ENCODE peak calls at places on chromosomes 13 and 19, in five cellular contexts. E is AG04450, B is astrocyte, S is heart right ventricle, P is lung. I is an unnamed sample.

GRCh38 chr19:15614507-15615379 is at the start of gene CYP4F8:
- DNase-seq in B (no peak), S (no peak), P (no peak), E (no peak), I (no peak)

GRCh38 chr19:54481326-54481930 is 8.3 kb upstream of the CDC42EP5 start:
- DNase-seq in P (no peak), S (peak; percentile 27), E (no peak), B (no peak), I (no peak)

GRCh38 chr19:40005670-40006272 is 8.9 kb downstream of the ZNF546 start:
- DNase-seq in B (no peak), S (peak; percentile 9), E (no peak), P (no peak), I (no peak)

GRCh38 chr13:44422755-44423643 is 49.4 kb downstream of the SERP2 start:
- DNase-seq in B (no peak), P (no peak), S (peak; percentile 72), E (no peak), I (no peak)

GRCh38 chr13:57632276-57633140 is 964 bp downstream of the PCDH17 start:
- DNase-seq in B (peak; percentile 36), S (peak; percentile 7), E (no peak), P (no peak), I (no peak)

GRCh38 chr19:40223135-40223822 is 3.2 kb downstream of the CCNP start:
- DNase-seq in B (no peak), P (no peak), S (no peak), E (no peak), I (no peak)

GRCh38 chr19:5480427-5480836 is 25.2 kb downstream of the ZNRF4 start:
- DNase-seq in P (no peak), S (no peak), B (no peak), E (no peak), I (no peak)

GRCh38 chr13:76667551-76667950 is 218.7 kb downstream of the KCTD12 start:
- DNase-seq in S (peak; percentile 32), P (no peak), B (peak; percentile 19), E (peak; percentile 29), I (no peak)

GRCh38 chr19:29119582-29119981 is 93.4 kb downstream of the UQCRFS1 start:
- DNase-seq in E (no peak), S (no peak), P (no peak), B (no peak), I (no peak)

GRCh38 chr19:53868892-53869804 is 1.5 kb downstream of the MYADM start:
- DNase-seq in B (peak; percentile 78), P (peak; percentile 93), E (peak; percentile 67), S (peak; percentile 91), I (no peak)

GRCh38 chr13:63393112-63393511 is 1977.5 kb upstream of the PCDH20 start:
- DNase-seq in S (no peak), E (no peak), P (no peak), B (no peak), I (no peak)

GRCh38 chr19:18574691-18575291 is 3.1 kb downstream of the UBA52 start:
- DNase-seq in S (no peak), E (no peak), B (no peak), P (no peak), I (no peak)

GRCh38 chr13:107964356-107964755 is 251.0 kb downstream of the LIG4 start:
- DNase-seq in P (no peak), E (no peak), B (no peak), S (no peak), I (no peak)

GRCh38 chr13:26498524-26499208 is 58.8 kb upstream of the WASF3 start:
- DNase-seq in B (peak; percentile 22), E (no peak), S (no peak), P (no peak), I (no peak)

GRCh38 chr13:43874512-43875092 is 4.9 kb downstream of the CCDC122 start:
- DNase-seq in P (no peak), B (no peak), E (no peak), S (no peak), I (no peak)

GRCh38 chr19:43638991-43639494 is 607 bp downstream of the CADM4 start:
- DNase-seq in B (no peak), S (no peak), E (no peak), P (no peak), I (no peak)

GRCh38 chr13:97119899-97120745 is 102.0 kb upstream of the MBNL2 start:
- DNase-seq in E (no peak), B (peak; percentile 58), S (no peak), P (no peak), I (no peak)

GRCh38 chr13:86446311-86446710 is 647.1 kb upstream of the SLITRK6 start:
- DNase-seq in B (peak; percentile 86), P (no peak), S (no peak), E (no peak), I (no peak)

DNA sequence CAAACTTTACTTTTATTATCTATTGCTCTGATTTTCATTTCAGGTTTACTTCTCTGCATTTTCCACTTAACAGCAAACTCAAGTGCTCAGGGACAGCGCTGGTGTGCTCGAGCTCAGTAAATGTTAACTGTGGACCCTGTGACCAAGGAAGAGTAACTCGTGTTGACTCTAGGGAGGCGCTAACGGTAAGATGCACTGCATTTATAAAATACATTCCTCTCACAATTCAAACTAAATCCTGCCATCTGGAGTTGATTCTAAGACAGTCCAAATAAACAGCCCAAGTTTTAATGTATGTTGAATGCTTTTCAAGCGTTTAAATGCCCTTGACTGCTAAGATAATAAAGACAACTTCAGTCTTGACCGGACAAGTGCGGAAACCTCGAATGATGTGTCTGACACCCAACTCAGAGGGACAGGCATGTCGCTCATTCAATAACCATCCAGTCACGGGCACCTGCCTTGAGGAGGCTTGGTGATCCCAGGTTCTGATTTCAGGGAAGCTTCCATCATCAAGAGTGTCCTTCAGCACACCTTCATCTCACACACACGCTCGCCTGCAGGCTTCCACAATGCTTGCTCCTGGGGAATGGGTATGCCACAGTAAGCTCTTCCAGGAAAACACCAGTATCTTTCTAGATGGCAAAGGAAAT is 93.1 kb downstream of the STK24 start:
- DNase-seq in B (no peak), S (no peak), P (no peak), E (no peak), I (no peak)
- H3K27ac ChIP-seq in B (peak overlapping the region; percentile 95), S (peak overlapping the region; percentile 66), P (peak overlapping the region; percentile 86), E (peak overlapping the region; percentile 92), I (peak overlapping the region; percentile 98)

GRCh38 chr19:1139126-1139525 is 34.9 kb downstream of the SBNO2 start:
- DNase-seq in P (no peak), S (no peak), B (no peak), E (no peak), I (no peak)
- H3K27ac ChIP-seq in P (no peak overlapping the region), S (no peak overlapping the region), B (no peak overlapping the region), E (no peak overlapping the region), I (no peak overlapping the region)

DNA sequence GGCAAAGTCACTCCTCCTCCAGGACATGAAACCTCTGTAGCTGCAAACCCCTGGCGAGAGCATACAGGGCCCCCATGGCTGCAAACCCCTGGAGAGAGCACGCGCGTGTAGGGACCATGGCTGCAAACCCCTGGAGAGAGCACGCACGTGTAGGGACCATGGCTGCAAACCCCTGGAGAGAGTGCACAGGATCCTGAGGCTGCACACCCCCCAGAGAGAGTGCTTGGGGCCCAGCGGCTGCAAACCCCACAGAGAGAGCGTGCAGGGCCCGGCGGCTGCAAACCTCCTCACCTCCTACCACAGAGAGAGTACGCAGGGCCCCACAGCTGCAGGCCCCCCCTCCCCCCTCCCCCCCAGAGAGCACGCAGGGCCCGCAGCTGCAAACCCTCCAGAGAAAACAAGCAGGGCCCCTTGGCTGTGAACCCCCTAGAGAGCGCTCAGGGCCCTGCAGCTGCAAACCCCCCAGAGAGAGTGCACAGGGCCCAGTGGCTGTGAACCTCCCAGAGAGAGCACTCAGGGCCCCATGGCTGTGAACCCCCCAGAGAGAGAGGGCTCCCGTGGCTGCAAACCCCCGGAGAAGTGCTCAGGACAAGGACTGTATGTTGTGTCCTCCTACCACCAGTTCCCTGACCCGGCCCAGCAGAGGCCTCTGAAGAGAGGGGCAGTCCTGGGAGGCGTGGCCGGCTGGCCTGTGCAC is 7.3 kb downstream of the ADPRHL1 start:
- DNase-seq in S (no peak), P (no peak), B (no peak), E (no peak), I (no peak)
- H3K27ac ChIP-seq in S (no peak overlapping the region), P (no peak overlapping the region), B (no peak overlapping the region), E (no peak overlapping the region), I (no peak overlapping the region)

GRCh38 chr13:79395881-79396280 is 10.2 kb downstream of the RBM26 start:
- DNase-seq in B (no peak), E (no peak), P (no peak), S (no peak), I (no peak)

GRCh38 chr13:79402074-79402635 is 3.9 kb downstream of the RBM26 start:
- DNase-seq in S (no peak), B (no peak), E (no peak), P (no peak), I (no peak)

GRCh38 chr13:79401259-79402071 is 4.6 kb downstream of the RBM26 start:
- DNase-seq in P (no peak), E (no peak), S (no peak), B (no peak), I (no peak)

GRCh38 chr13:79398169-79398568 is 7.9 kb downstream of the RBM26 start:
- DNase-seq in B (no peak), E (no peak), P (no peak), S (no peak), I (no peak)

DNA sequence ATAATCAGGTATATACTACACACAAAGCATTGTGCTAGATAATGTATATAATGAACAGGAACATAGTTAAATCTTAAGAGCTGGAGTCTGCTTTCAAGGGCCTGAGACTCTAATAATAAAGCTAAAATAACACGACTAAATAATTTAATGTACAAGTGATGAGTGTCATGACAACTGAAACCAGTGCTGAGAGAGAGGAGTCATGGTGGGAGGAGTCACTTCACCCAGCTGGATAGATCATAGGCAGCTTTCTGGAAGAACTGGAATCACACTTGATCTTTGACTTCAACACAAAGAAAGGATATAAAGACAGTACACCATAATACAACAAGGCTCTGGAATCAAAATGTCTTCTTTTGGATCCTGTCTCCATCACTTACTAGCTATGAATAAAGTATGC is 7.1 kb downstream of the RBM26 start:
- DNase-seq in E (no peak), S (no peak), P (no peak), B (no peak), I (no peak)
- H3K27ac ChIP-seq in E (no peak overlapping the region), S (no peak overlapping the region), P (no peak overlapping the region), B (no peak overlapping the region), I (no peak overlapping the region)

GRCh38 chr19:13169769-13170168 is 19.6 kb downstream of the IER2 start:
- DNase-seq in B (peak; percentile 48), P (no peak), E (no peak), S (no peak), I (peak; percentile 61)
- H3K27ac ChIP-seq in B (peak overlapping the region; percentile 42), P (peak overlapping the region; percentile 37), E (no peak overlapping the region), S (no peak overlapping the region), I (peak overlapping the region; percentile 100)

GRCh38 chr13:111269508-111269907 is 50.9 kb upstream of the TEX29 start:
- DNase-seq in B (no peak), S (no peak), P (no peak), E (no peak), I (no peak)

GRCh38 chr13:111267205-111267604 is 53.2 kb upstream of the TEX29 start:
- DNase-seq in S (no peak), P (peak; percentile 15), E (no peak), B (no peak), I (no peak)

GRCh38 chr13:111270126-111270525 is 50.3 kb upstream of the TEX29 start:
- DNase-seq in B (no peak), S (no peak), P (no peak), E (no peak), I (no peak)

GRCh38 chr13:111265701-111266035 is 54.8 kb upstream of the TEX29 start:
- DNase-seq in B (no peak), S (no peak), P (no peak), E (no peak), I (no peak)

GRCh38 chr13:111267784-111268183 is 52.7 kb upstream of the TEX29 start:
- DNase-seq in B (no peak), S (no peak), E (peak; percentile 34), P (no peak), I (no peak)
- H3K27ac ChIP-seq in B (no peak overlapping the region), S (no peak overlapping the region), E (peak overlapping the region; percentile 68), P (no peak overlapping the region), I (no peak overlapping the region)

I was measured in epithelial cell of prostate.